ENCODE peak calls at places on chromosomes 13 and 19, in ten cellular contexts. W is activated T-helper 1 cell treated with anti-CD3 and anti-CD28 coated beads, Interleukin-2, amount 50 U/mL, for 16 hours; M is GM06990; N is T-helper 1 cell; S is stimulated activated CD4-positive, alpha-beta T cell treated with anti-CD3 and anti-CD28 coated beads, Interleukin-1b, Interleukin-23, amount 100 ng/mL, for 24 hours; G is left cardiac atrium; U is PC-3; F is spleen; H is mesenteric fat pad; L is HT1080. Z is an unnamed sample.

GRCh38 chr13:27403727-27404385 is 20.6 kb upstream of the GTF3A start:
- DNase-seq in N (no peak), M (no peak), L (no peak), H (no peak), G (no peak), U (no peak), W (no peak), S (no peak), F (no peak), Z (no peak)

GRCh38 chr13:71513414-71514063 is 353.5 kb downstream of the DACH1 start:
- DNase-seq in H (no peak), G (no peak), L (no peak), F (no peak), U (no peak), M (no peak), S (no peak), N (no peak), W (no peak), Z (no peak)

GRCh38 chr13:105445793-105446192 is 1089.7 kb downstream of the EFNB2 start:
- DNase-seq in G (no peak), M (no peak), N (no peak), L (no peak), H (no peak), W (no peak), F (no peak), U (no peak), S (no peak), Z (no peak)

GRCh38 chr13:29771247-29771646 is 79.2 kb downstream of the UBL3 start:
- DNase-seq in U (peak; percentile 70), N (no peak), M (no peak), F (no peak), W (no peak), L (peak; percentile 31), S (no peak), G (no peak), H (no peak), Z (no peak)

GRCh38 chr13:27926644-27927434 is 7.0 kb downstream of the PDX1 start:
- DNase-seq in N (no peak), W (no peak), S (no peak), M (no peak), L (no peak), G (no peak), H (no peak), U (no peak), F (no peak), Z (no peak)

GRCh38 chr19:45752639-45753038 is 16.4 kb downstream of the SIX5 start:
- DNase-seq in U (no peak), G (no peak), N (no peak), S (no peak), H (no peak), W (no peak), L (peak; percentile 43), F (no peak), M (no peak), Z (no peak)

GRCh38 chr19:23817519-23817918 is 58.8 kb upstream of the ZNF681 start:
- DNase-seq in W (no peak), N (no peak), M (no peak), U (peak; percentile 34), H (no peak), L (peak; percentile 21), G (peak; percentile 20), S (no peak), F (no peak), Z (no peak)

GRCh38 chr19:15992014-15992413 is 43.2 kb downstream of the OR10H4 start:
- DNase-seq in N (no peak), U (no peak), G (no peak), F (no peak), S (no peak), W (no peak), M (no peak), H (no peak), L (no peak), Z (no peak)

GRCh38 chr19:38932425-38933179 is 1.9 kb downstream of the MRPS12 start:
- DNase-seq in U (peak; percentile 6), N (no peak), F (no peak), S (no peak), W (no peak), H (no peak), L (peak; percentile 38), M (no peak), G (no peak), Z (no peak)

GRCh38 chr19:42420055-42420544 is 7.1 kb downstream of the LIPE start:
- DNase-seq in N (peak; percentile 53), F (peak; percentile 87), M (peak; percentile 78), W (peak; percentile 65), S (peak; percentile 48), U (peak; percentile 53), L (peak; percentile 48), H (no peak), G (no peak), Z (no peak)

GRCh38 chr13:113291997-113292862 is 4.8 kb upstream of the LAMP1 start:
- DNase-seq in S (no peak), N (no peak), L (peak; percentile 28), U (peak; percentile 29), W (no peak), G (peak; percentile 47), H (no peak), F (no peak), M (peak; percentile 20), Z (no peak)

GRCh38 chr19:38990949-38991697 is 15.6 kb upstream of the FBXO17 start:
- DNase-seq in M (no peak), S (no peak), F (no peak), N (no peak), G (no peak), L (peak; percentile 21), U (peak; percentile 60), W (no peak), H (no peak), Z (no peak)

GRCh38 chr19:7152568-7152967 is 83.1 kb downstream of the ZNF557 start:
- DNase-seq in F (no peak), M (no peak), H (no peak), N (no peak), L (no peak), W (no peak), U (no peak), S (no peak), G (no peak), Z (no peak)

GRCh38 chr13:50389726-50390125 is 374.5 kb downstream of the KCNRG start:
- DNase-seq in M (no peak), U (no peak), L (no peak), W (no peak), S (no peak), F (no peak), N (no peak), G (no peak), H (no peak), Z (no peak)

GRCh38 chr19:19549804-19550453 is 11.9 kb downstream of the CILP2 start:
- DNase-seq in N (no peak), M (no peak), G (no peak), U (no peak), H (no peak), S (no peak), F (no peak), L (no peak), W (no peak), Z (no peak)

GRCh38 chr19:18650048-18650435 is 13.2 kb downstream of the KLHL26 start:
- DNase-seq in N (no peak), F (no peak), U (no peak), W (no peak), S (no peak), L (no peak), H (no peak), M (no peak), G (peak; percentile 63), Z (no peak)

GRCh38 chr13:43963726-43964125 is 84.0 kb downstream of the LACC1 start:
- DNase-seq in U (peak; percentile 14), N (no peak), M (no peak), S (no peak), W (no peak), L (peak; percentile 10), F (no peak), H (no peak), G (peak; percentile 32), Z (no peak)

GRCh38 chr13:110471156-110471832 is 90.2 kb downstream of the RAB20 start:
- DNase-seq in F (peak; percentile 75), G (no peak), H (no peak), N (no peak), M (peak; percentile 57), L (no peak), W (no peak), U (no peak), S (no peak), Z (no peak)

GRCh38 chr19:49875801-49876421 is 1.2 kb downstream of the AKT1S1 start:
- DNase-seq in F (peak; percentile 94), M (no peak), S (no peak), W (peak; percentile 38), H (no peak), L (peak; percentile 45), N (no peak), G (peak; percentile 74), U (peak; percentile 34), Z (no peak)

GRCh38 chr13:112777637-112778406 is 88.0 kb downstream of the ATP11A start:
- DNase-seq in W (no peak), L (no peak), F (no peak), S (no peak), N (no peak), G (no peak), U (peak; percentile 2), M (no peak), H (peak; percentile 77), Z (no peak)

GRCh38 chr13:107138468-107138867 is 570.5 kb upstream of the ARGLU1 start:
- DNase-seq in S (no peak), G (no peak), W (no peak), N (no peak), L (peak; percentile 15), U (no peak), F (no peak), M (no peak), H (no peak), Z (no peak)

GRCh38 chr13:32840840-32841713 is 175.1 kb upstream of the KL start:
- DNase-seq in G (no peak), S (no peak), N (no peak), F (no peak), H (no peak), M (peak; percentile 46), U (no peak), W (no peak), L (peak; percentile 32), Z (peak; percentile 70)

GRCh38 chr19:46841458-46842083 is 9.1 kb downstream of the AP2S1 start:
- DNase-seq in N (no peak), F (no peak), S (no peak), H (no peak), W (no peak), G (peak; percentile 77), M (no peak), U (peak; percentile 51), L (peak; percentile 74), Z (no peak)